ENCODE peak calls at places on chromosomes 5 and 9, in eight cellular contexts. C, N, Y, G, E, Z, W and Q are unnamed samples. For H3K36me3, the result is how much of the 10 kb centered on the place peaks cover.

GRCh38 chr9:86859056-86859455 is 88.2 kb downstream of the GAS1 start:
- DNase-seq in C (no peak), N (no peak), Y (no peak), G (no peak), E (no peak), Z (no peak), W (no peak), Q (no peak)

GRCh38 chr9:124060844-124061605 is 49.5 kb downstream of the LHX2 start:
- DNase-seq in C (no peak), N (no peak), Y (no peak), G (no peak), E (no peak), Z (no peak), W (no peak), Q (no peak)

GRCh38 chr5:32087086-32088082 is 86.7 kb downstream of the GOLPH3 start:
- DNase-seq in C (no peak), N (no peak), Y (no peak), G (no peak), E (no peak), Z (no peak), W (no peak), Q (no peak)

GRCh38 chr9:124770359-124771020 is 621 bp downstream of the NR6A1 start:
- DNase-seq in C (peak), N (peak), Y (no peak), G (no peak), E (no peak), Z (no peak), W (no peak), Q (no peak)

GRCh38 chr5:180399391-180399790 is 46.3 kb upstream of the GFPT2 start:
- DNase-seq in C (no peak), N (no peak), Y (no peak), G (no peak), E (no peak), Z (no peak), W (no peak), Q (no peak)

GRCh38 chr9:4581031-4581760 is 80.9 kb upstream of the PLPP6 start:
- DNase-seq in C (no peak), N (no peak), Y (no peak), G (no peak), E (no peak), Z (no peak), W (peak), Q (no peak)

GRCh38 chr9:84694248-84694647 is 24.7 kb downstream of the NTRK2 start:
- DNase-seq in C (no peak), N (no peak), Y (no peak), G (no peak), E (no peak), Z (no peak), W (no peak), Q (no peak)

GRCh38 chr5:94471496-94471895 is 146.9 kb downstream of the KIAA0825 start:
- DNase-seq in C (no peak), N (no peak), Y (no peak), G (no peak), E (no peak), Z (no peak), W (no peak), Q (no peak)

GRCh38 chr5:67190856-67191255 is 5.7 kb downstream of the CD180 start:
- DNase-seq in C (no peak), N (no peak), Y (no peak), G (no peak), E (no peak), Z (no peak), W (peak), Q (no peak)

GRCh38 chr9:27145143-27145542 is 36.1 kb downstream of the TEK start:
- DNase-seq in C (no peak), N (no peak), Y (no peak), G (no peak), E (no peak), Z (no peak), W (no peak), Q (no peak)
- H3K36me3 ChIP-seq in C (under half), N (under half), Y (under half), G (under half), E (under half), Z (under half), W (under half), Q (under half)

GRCh38 chr9:76185432-76185831 is 208.8 kb downstream of the RFK start:
- DNase-seq in C (no peak), N (no peak), Y (no peak), G (no peak), E (no peak), Z (no peak), W (no peak), Q (no peak)
- H3K36me3 ChIP-seq in C (under half), N (under half), Y (under half), G (under half), E (under half), Z (under half), W (under half), Q (under half)

DNA sequence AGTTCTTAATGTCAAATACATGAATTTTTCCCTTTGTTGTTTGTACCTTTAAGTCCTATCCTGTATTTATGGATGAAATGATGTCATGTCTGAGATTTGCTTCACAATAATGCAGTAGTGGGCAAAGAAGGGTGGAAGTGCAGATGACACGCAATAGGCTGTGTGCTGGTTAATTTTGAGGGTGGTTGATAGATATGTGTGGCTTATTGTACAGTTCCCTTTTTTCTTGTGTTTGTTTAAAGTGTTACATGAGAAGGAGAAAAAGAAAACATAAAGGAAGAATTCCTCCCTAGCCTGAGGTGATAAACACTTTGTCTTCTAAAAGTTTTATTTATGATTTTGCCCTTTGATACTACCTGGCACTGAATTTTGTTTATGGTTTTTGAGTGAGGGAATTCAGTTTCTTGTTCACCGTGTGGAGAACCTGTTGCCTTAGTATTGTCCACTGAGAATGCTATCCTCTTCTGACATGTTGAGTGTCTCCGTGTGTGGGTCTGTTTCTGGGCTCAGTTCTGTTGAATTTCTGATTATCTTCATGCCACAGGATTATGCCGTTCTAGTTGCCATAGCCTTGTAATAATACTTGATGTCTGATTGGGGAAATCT is 52.2 kb upstream of the FAM120AOS start:
- DNase-seq in C (no peak), N (no peak), Y (no peak), G (no peak), E (no peak), Z (no peak), W (no peak), Q (no peak)
- H3K36me3 ChIP-seq in C (under half), N (under half), Y (under half), G (under half), E (under half), Z (under half), W (under half), Q (under half)

DNA sequence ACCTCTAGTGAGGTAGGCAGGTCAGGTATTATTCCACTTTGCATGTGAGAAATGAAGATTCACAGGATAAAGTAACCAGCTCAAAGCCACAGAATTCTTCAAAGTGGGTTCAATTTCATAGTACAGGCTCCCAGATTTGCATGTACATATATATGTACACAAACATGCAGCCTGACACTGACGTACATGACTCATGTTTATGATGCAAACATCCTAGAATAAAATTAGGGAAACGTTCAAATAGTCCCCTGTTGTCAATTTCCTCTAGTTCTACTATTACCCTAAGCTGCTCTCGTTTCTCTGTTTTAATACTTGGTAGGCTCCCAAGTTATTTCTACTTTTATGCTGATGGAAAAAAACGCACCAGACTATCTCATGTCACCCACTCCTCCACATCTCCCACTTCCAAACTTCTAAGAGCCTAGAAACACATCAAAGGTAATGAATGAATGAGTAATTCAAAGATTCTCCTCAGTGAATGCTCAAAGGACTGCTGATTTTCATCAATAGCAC is 229.7 kb downstream of the EPB41L4A start:
- DNase-seq in C (no peak), N (no peak), Y (no peak), G (no peak), E (no peak), Z (no peak), W (no peak), Q (no peak)
- H3K36me3 ChIP-seq in C (under half), N (under half), Y (under half), G (under half), E (under half), Z (under half), W (under half), Q (under half)

GRCh38 chr9:134154262-134154701 is 10.1 kb downstream of the RNU6ATAC start:
- DNase-seq in C (no peak), N (no peak), Y (no peak), G (no peak), E (no peak), Z (no peak), W (no peak), Q (no peak)
- H3K36me3 ChIP-seq in C (under half), N (under half), Y (half or more), G (half or more), E (half or more), Z (half or more), W (half or more), Q (under half)